ENCODE peak calls at places on chromosomes 13 and 19, in five cellular contexts. One of them, this sample, is unnamed.

GRCh38 chr19:2072757-2073551 is 21.9 kb upstream of the MKNK2 start:
- DNase-seq in thoracic aorta: no peak
- DNase-seq in effector CD4-positive, alpha-beta T cell: no peak
- DNase-seq in heart left ventricle: no peak
- DNase-seq in AG08395: no peak
- DNase-seq in this sample: no peak

GRCh38 chr19:4183967-4184717 is 1.7 kb downstream of the ANKRD24 start:
- DNase-seq in heart left ventricle: no peak
- DNase-seq in thoracic aorta: no peak
- DNase-seq in effector CD4-positive, alpha-beta T cell: no peak
- DNase-seq in AG08395: no peak
- DNase-seq in this sample: no peak

GRCh38 chr19:12884926-12885748 is 1.9 kb downstream of the KLF1 start:
- DNase-seq in heart left ventricle: peak
- DNase-seq in thoracic aorta: no peak
- DNase-seq in AG08395: peak
- DNase-seq in effector CD4-positive, alpha-beta T cell: peak
- DNase-seq in this sample: peak

GRCh38 chr19:3480383-3481091 is at the start of gene SMIM24:
- DNase-seq in thoracic aorta: no peak
- DNase-seq in AG08395: no peak
- DNase-seq in heart left ventricle: no peak
- DNase-seq in effector CD4-positive, alpha-beta T cell: no peak
- DNase-seq in this sample: no peak

GRCh38 chr13:70568571-70568970 is 460.3 kb upstream of the KLHL1 start:
- DNase-seq in heart left ventricle: no peak
- DNase-seq in effector CD4-positive, alpha-beta T cell: no peak
- DNase-seq in thoracic aorta: no peak
- DNase-seq in AG08395: peak
- DNase-seq in this sample: peak

GRCh38 chr19:47074621-47075020 is 26.2 kb upstream of the TMEM160 start:
- DNase-seq in effector CD4-positive, alpha-beta T cell: no peak
- DNase-seq in AG08395: no peak
- DNase-seq in heart left ventricle: no peak
- DNase-seq in thoracic aorta: no peak
- DNase-seq in this sample: no peak

GRCh38 chr13:25715760-25716159 is 336.1 kb downstream of the SHISA2 start:
- DNase-seq in heart left ventricle: no peak
- DNase-seq in effector CD4-positive, alpha-beta T cell: no peak
- DNase-seq in thoracic aorta: no peak
- DNase-seq in AG08395: no peak
- DNase-seq in this sample: no peak

GRCh38 chr13:26558074-26558805 is 757 bp downstream of the WASF3 start:
- DNase-seq in effector CD4-positive, alpha-beta T cell: no peak
- DNase-seq in thoracic aorta: no peak
- DNase-seq in heart left ventricle: peak
- DNase-seq in AG08395: no peak
- DNase-seq in this sample: peak

GRCh38 chr13:27038323-27038722 is 133.3 kb downstream of the USP12 start:
- DNase-seq in heart left ventricle: no peak
- DNase-seq in effector CD4-positive, alpha-beta T cell: no peak
- DNase-seq in thoracic aorta: no peak
- DNase-seq in AG08395: peak
- DNase-seq in this sample: peak

GRCh38 chr19:408441-409005 is 424 bp downstream of the C2CD4C start:
- DNase-seq in thoracic aorta: no peak
- DNase-seq in heart left ventricle: no peak
- DNase-seq in effector CD4-positive, alpha-beta T cell: no peak
- DNase-seq in AG08395: no peak
- DNase-seq in this sample: no peak

GRCh38 chr13:50370303-50370950 is 355.2 kb downstream of the KCNRG start:
- DNase-seq in AG08395: no peak
- DNase-seq in effector CD4-positive, alpha-beta T cell: no peak
- DNase-seq in thoracic aorta: no peak
- DNase-seq in heart left ventricle: no peak
- DNase-seq in this sample: no peak

GRCh38 chr13:82878536-82878935 is 1003.7 kb downstream of the SLITRK1 start:
- DNase-seq in effector CD4-positive, alpha-beta T cell: no peak
- DNase-seq in AG08395: no peak
- DNase-seq in thoracic aorta: no peak
- DNase-seq in heart left ventricle: no peak
- DNase-seq in this sample: no peak

GRCh38 chr19:14536926-14537692 is 7.7 kb downstream of the TECR start:
- DNase-seq in AG08395: peak
- DNase-seq in effector CD4-positive, alpha-beta T cell: no peak
- DNase-seq in heart left ventricle: peak
- DNase-seq in thoracic aorta: no peak
- DNase-seq in this sample: peak

GRCh38 chr13:98549006-98549727 is 27.7 kb downstream of the STK24 start:
- DNase-seq in AG08395: peak
- DNase-seq in thoracic aorta: no peak
- DNase-seq in heart left ventricle: no peak
- DNase-seq in effector CD4-positive, alpha-beta T cell: no peak
- DNase-seq in this sample: peak

GRCh38 chr13:78934336-78934735 is 275.4 kb upstream of the OBI1 start:
- DNase-seq in AG08395: no peak
- DNase-seq in effector CD4-positive, alpha-beta T cell: no peak
- DNase-seq in thoracic aorta: no peak
- DNase-seq in heart left ventricle: no peak
- DNase-seq in this sample: no peak

GRCh38 chr19:33796164-33797100 is at the start of gene KCTD15:
- DNase-seq in thoracic aorta: no peak
- DNase-seq in heart left ventricle: peak
- DNase-seq in effector CD4-positive, alpha-beta T cell: no peak
- DNase-seq in AG08395: no peak
- DNase-seq in this sample: peak

GRCh38 chr13:51488212-51488611 is 35.4 kb upstream of the INTS6 start:
- DNase-seq in effector CD4-positive, alpha-beta T cell: no peak
- DNase-seq in thoracic aorta: no peak
- DNase-seq in heart left ventricle: no peak
- DNase-seq in AG08395: no peak
- DNase-seq in this sample: no peak

GRCh38 chr19:54928299-54928698 is 19.0 kb downstream of the NLRP7 start:
- DNase-seq in thoracic aorta: no peak
- DNase-seq in effector CD4-positive, alpha-beta T cell: no peak
- DNase-seq in AG08395: no peak
- DNase-seq in heart left ventricle: no peak
- DNase-seq in this sample: no peak

GRCh38 chr13:97695684-97696083 is 257.8 kb upstream of the IPO5 start:
- DNase-seq in thoracic aorta: no peak
- DNase-seq in AG08395: no peak
- DNase-seq in heart left ventricle: no peak
- DNase-seq in effector CD4-positive, alpha-beta T cell: no peak
- DNase-seq in this sample: no peak

GRCh38 chr19:19656451-19657396 is 6.8 kb downstream of the ATP13A1 start:
- DNase-seq in effector CD4-positive, alpha-beta T cell: no peak
- DNase-seq in AG08395: no peak
- DNase-seq in heart left ventricle: no peak
- DNase-seq in thoracic aorta: no peak
- DNase-seq in this sample: peak

GRCh38 chr13:91347996-91348905 is 764 bp downstream of the MIR17HG start:
- DNase-seq in effector CD4-positive, alpha-beta T cell: peak
- DNase-seq in AG08395: peak
- DNase-seq in thoracic aorta: no peak
- DNase-seq in heart left ventricle: peak
- DNase-seq in this sample: peak

GRCh38 chr13:101579291-101579802 is 126.9 kb downstream of the ITGBL1 start:
- DNase-seq in thoracic aorta: no peak
- DNase-seq in heart left ventricle: no peak
- DNase-seq in AG08395: no peak
- DNase-seq in effector CD4-positive, alpha-beta T cell: no peak
- DNase-seq in this sample: no peak

GRCh38 chr13:38804536-38804935 is 117.7 kb downstream of the FREM2 start:
- DNase-seq in effector CD4-positive, alpha-beta T cell: no peak
- DNase-seq in thoracic aorta: no peak
- DNase-seq in AG08395: no peak
- DNase-seq in heart left ventricle: no peak
- DNase-seq in this sample: no peak

GRCh38 chr19:13420780-13421179 is 85.5 kb downstream of the CACNA1A start:
- DNase-seq in effector CD4-positive, alpha-beta T cell: no peak
- DNase-seq in AG08395: no peak
- DNase-seq in heart left ventricle: no peak
- DNase-seq in thoracic aorta: no peak
- DNase-seq in this sample: no peak

This sample was measured in AG08396.